ENCODE peak calls at places on chromosomes 12 and 14, in nine cellular contexts. N is RWPE1, T is tibial artery, R is adrenal gland, K is pancreas, A is PC-3, I is neural crest cell, Z is fibroblast of mammary gland, E is WERI-Rb-1. U is an unnamed sample.

GRCh38 chr14:36662543-36663403 is 1.1 kb downstream of the PAX9 start:
- DNase-seq in N (peak), T (peak), R (no peak), K (no peak), A (peak), I (no peak), Z (peak), E (no peak), U (no peak)

GRCh38 chr12:80936642-80937390 is 918 bp downstream of the LIN7A start:
- DNase-seq in N (no peak), T (peak), R (peak), K (peak), A (peak), I (peak), Z (peak), E (peak), U (peak)

GRCh38 chr12:25546318-25546717 is 6.8 kb downstream of the LMNTD1 start:
- DNase-seq in N (no peak), T (no peak), R (no peak), K (no peak), A (no peak), I (no peak), Z (peak), E (no peak), U (no peak)

GRCh38 chr12:31034372-31034771 is 39.3 kb upstream of the DDX11 start:
- DNase-seq in N (no peak), T (no peak), R (no peak), K (no peak), A (no peak), I (no peak), Z (no peak), E (no peak), U (no peak)

GRCh38 chr12:41709012-41709411 is 435.7 kb downstream of the GXYLT1 start:
- DNase-seq in N (no peak), T (no peak), R (no peak), K (no peak), A (no peak), I (no peak), Z (no peak), E (no peak), U (no peak)

GRCh38 chr12:8817856-8818255 is 4.6 kb upstream of the A2ML1 start:
- DNase-seq in N (no peak), T (no peak), R (no peak), K (no peak), A (no peak), I (no peak), Z (no peak), E (no peak), U (no peak)

GRCh38 chr12:59023861-59024424 is 103.6 kb upstream of the LRIG3 start:
- DNase-seq in N (no peak), T (no peak), R (no peak), K (no peak), A (no peak), I (no peak), Z (peak), E (no peak), U (no peak)

GRCh38 chr14:104359301-104359968 is 220.1 kb upstream of the C14orf180 start:
- DNase-seq in N (no peak), T (peak), R (peak), K (no peak), A (no peak), I (no peak), Z (no peak), E (peak), U (no peak)

GRCh38 chr12:121423682-121424631 is 24.0 kb downstream of the RNF34 start:
- DNase-seq in N (no peak), T (no peak), R (no peak), K (no peak), A (no peak), I (no peak), Z (no peak), E (no peak), U (no peak)

GRCh38 chr14:34088918-34089317 is 138.0 kb upstream of the EGLN3 start:
- DNase-seq in N (no peak), T (no peak), R (no peak), K (no peak), A (no peak), I (no peak), Z (no peak), E (no peak), U (no peak)

GRCh38 chr12:4145990-4146859 is 127.3 kb upstream of the CCND2 start:
- DNase-seq in N (no peak), T (no peak), R (no peak), K (no peak), A (no peak), I (no peak), Z (peak), E (no peak), U (no peak)

GRCh38 chr12:109156586-109156985 is 40.2 kb downstream of the ACACB start:
- DNase-seq in N (no peak), T (no peak), R (peak), K (no peak), A (no peak), I (no peak), Z (no peak), E (no peak), U (no peak)

GRCh38 chr12:127165567-127166392 is 1101.2 kb upstream of the TMEM132C start:
- DNase-seq in N (peak), T (peak), R (peak), K (peak), A (peak), I (peak), Z (peak), E (peak), U (peak)

GRCh38 chr12:91272456-91273063 is 89.9 kb upstream of the DCN start:
- DNase-seq in N (no peak), T (peak), R (peak), K (no peak), A (no peak), I (no peak), Z (peak), E (no peak), U (peak)

GRCh38 chr12:123655420-123655819 is 15.5 kb upstream of the TCTN2 start:
- DNase-seq in N (no peak), T (no peak), R (no peak), K (no peak), A (no peak), I (no peak), Z (no peak), E (no peak), U (no peak)

GRCh38 chr14:55383039-55383438 is 28.6 kb downstream of the ATG14 start:
- DNase-seq in N (no peak), T (peak), R (no peak), K (no peak), A (no peak), I (no peak), Z (peak), E (no peak), U (peak)

GRCh38 chr12:131830335-131831020 is 2.3 kb downstream of the MMP17 start:
- DNase-seq in N (peak), T (peak), R (peak), K (peak), A (peak), I (peak), Z (peak), E (peak), U (peak)

GRCh38 chr12:1573960-1574862 is 20.2 kb downstream of the FBXL14 start:
- DNase-seq in N (no peak), T (no peak), R (no peak), K (no peak), A (no peak), I (no peak), Z (peak), E (no peak), U (no peak)

GRCh38 chr12:42725839-42726238 is 136.3 kb upstream of the PRICKLE1 start:
- DNase-seq in N (no peak), T (no peak), R (no peak), K (no peak), A (peak), I (no peak), Z (peak), E (no peak), U (peak)

GRCh38 chr12:57752668-57753000 is 524 bp upstream of the CDK4 start:
- DNase-seq in N (no peak), T (no peak), R (no peak), K (no peak), A (no peak), I (no peak), Z (no peak), E (no peak), U (no peak)

GRCh38 chr14:21068521-21069387 is 1.4 kb upstream of the ARHGEF40 start:
- DNase-seq in N (peak), T (peak), R (peak), K (peak), A (peak), I (peak), Z (peak), E (peak), U (peak)

GRCh38 chr12:39240573-39240972 is 202.3 kb downstream of the KIF21A start:
- DNase-seq in N (no peak), T (no peak), R (no peak), K (no peak), A (no peak), I (no peak), Z (no peak), E (no peak), U (no peak)

GRCh38 chr12:6182279-6182898 is 17.8 kb upstream of the CD9 start:
- DNase-seq in N (peak), T (peak), R (peak), K (peak), A (peak), I (peak), Z (peak), E (no peak), U (peak)

GRCh38 chr12:5984873-5985272 is 39.8 kb upstream of the ANO2 start:
- DNase-seq in N (no peak), T (no peak), R (no peak), K (no peak), A (no peak), I (no peak), Z (no peak), E (no peak), U (no peak)

GRCh38 chr14:54453252-54453651 is 12.1 kb upstream of the CNIH1 start:
- DNase-seq in N (peak), T (no peak), R (no peak), K (no peak), A (no peak), I (no peak), Z (no peak), E (no peak), U (no peak)

GRCh38 chr14:67359319-67359774 is 257 bp downstream of the ATP6V1D start:
- DNase-seq in N (peak), T (no peak), R (peak), K (no peak), A (peak), I (no peak), Z (peak), E (peak), U (peak)

GRCh38 chr12:122960193-122960569 is 6.1 kb downstream of the ABCB9 start:
- DNase-seq in N (no peak), T (no peak), R (no peak), K (no peak), A (no peak), I (no peak), Z (no peak), E (no peak), U (no peak)

GRCh38 chr14:58626441-58626840 is 11.3 kb upstream of the DACT1 start:
- DNase-seq in N (no peak), T (no peak), R (no peak), K (no peak), A (peak), I (no peak), Z (peak), E (no peak), U (no peak)

GRCh38 chr12:131375972-131376345 is 334.9 kb upstream of the SFSWAP start:
- DNase-seq in N (no peak), T (no peak), R (no peak), K (no peak), A (no peak), I (no peak), Z (no peak), E (no peak), U (no peak)

GRCh38 chr12:10771132-10771733 is 31.2 kb downstream of the TAS2R7 start:
- DNase-seq in N (peak), T (no peak), R (no peak), K (no peak), A (peak), I (no peak), Z (peak), E (no peak), U (peak)

GRCh38 chr14:76647699-76648298 is 113.5 kb upstream of the VASH1 start:
- DNase-seq in N (peak), T (no peak), R (peak), K (no peak), A (peak), I (peak), Z (peak), E (peak), U (peak)

GRCh38 chr14:49642163-49642562 is 7.1 kb upstream of the DNAAF2 start:
- DNase-seq in N (no peak), T (no peak), R (no peak), K (no peak), A (no peak), I (no peak), Z (no peak), E (no peak), U (no peak)
- TF ChIP-seq CTCF in N (no peak), T (no peak), R (no peak), K (no peak), A (no peak), I (no peak), Z (no peak), E (no peak), U (no peak)

DNA sequence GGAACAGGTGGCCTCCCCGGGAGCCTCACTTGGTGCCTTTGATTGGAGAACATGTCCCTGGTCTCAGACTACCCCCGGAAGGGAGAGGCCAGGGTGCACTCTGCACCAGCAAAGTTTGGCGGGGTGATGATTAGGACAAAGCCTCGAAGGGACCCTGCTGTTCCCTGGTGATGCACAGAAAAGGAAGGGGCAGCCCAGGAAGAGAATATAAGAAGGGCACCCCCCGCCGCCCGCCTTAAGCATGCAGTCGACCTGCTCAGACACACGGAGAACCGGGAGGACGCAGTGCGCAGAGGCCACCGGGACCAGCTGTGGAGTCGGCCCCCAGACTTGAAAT is 6.9 kb downstream of the SCARB1 start:
- DNase-seq in N (no peak), T (no peak), R (no peak), K (no peak), A (no peak), I (no peak), Z (no peak), E (no peak), U (no peak)
- TF ChIP-seq CTCF in N (no peak), T (no peak), R (no peak), K (no peak), A (no peak), I (no peak), Z (no peak), E (no peak), U (no peak)

DNA sequence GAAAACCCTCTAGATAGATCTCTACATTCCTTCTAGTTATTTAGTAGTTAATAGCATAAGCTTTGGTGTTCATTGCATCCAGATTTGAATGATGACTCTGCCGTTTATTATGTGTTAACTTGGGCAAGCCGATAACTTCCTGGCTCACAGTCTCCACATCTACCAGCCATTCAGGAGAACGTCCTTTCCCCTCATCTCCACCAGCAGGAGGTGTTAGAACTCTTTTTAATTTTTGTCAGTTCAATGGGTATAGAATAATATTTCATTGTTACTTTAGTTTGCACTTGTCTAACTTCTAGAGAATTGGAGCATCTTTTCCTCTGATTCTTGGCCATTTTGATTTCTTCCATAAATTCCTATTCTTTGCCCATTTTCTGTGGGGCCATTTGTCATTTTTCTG is 30.0 kb upstream of the WSCD2 start:
- DNase-seq in N (no peak), T (no peak), R (no peak), K (no peak), A (peak), I (no peak), Z (no peak), E (no peak), U (no peak)
- TF ChIP-seq CTCF in N (no peak), T (peak), R (no peak), K (no peak), A (peak), I (peak), Z (no peak), E (peak), U (no peak)

DNA sequence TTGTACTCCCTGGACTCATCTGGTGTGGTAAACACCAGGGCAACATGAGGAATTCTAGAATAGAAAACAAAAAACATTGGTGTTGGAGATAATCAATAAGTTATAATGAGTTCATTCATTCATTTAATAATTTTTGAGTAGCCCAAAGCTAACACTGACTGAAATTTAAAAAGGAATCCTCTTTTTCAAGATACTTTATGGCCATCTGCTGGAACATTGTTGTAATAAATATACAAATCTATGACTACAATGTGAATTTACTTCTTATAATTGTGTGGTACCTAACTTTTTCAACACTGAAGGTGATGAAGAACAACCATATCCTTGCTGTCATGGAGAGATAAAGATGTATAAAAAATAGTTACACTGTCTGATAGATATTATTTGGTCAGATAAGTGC is 687.3 kb upstream of the MIS18BP1 start:
- DNase-seq in N (no peak), T (no peak), R (no peak), K (no peak), A (peak), I (no peak), Z (no peak), E (no peak), U (no peak)
- TF ChIP-seq CTCF in N (no peak), T (no peak), R (no peak), K (no peak), A (peak), I (no peak), Z (no peak), E (no peak), U (no peak)

GRCh38 chr12:54688309-54689033 is 40.3 kb upstream of the DCD start:
- DNase-seq in N (no peak), T (no peak), R (no peak), K (no peak), A (no peak), I (no peak), Z (no peak), E (no peak), U (no peak)

GRCh38 chr12:54684636-54685630 is 36.8 kb upstream of the DCD start:
- DNase-seq in N (no peak), T (no peak), R (no peak), K (peak), A (no peak), I (no peak), Z (no peak), E (no peak), U (no peak)

GRCh38 chr12:54689034-54689372 is 40.8 kb upstream of the DCD start:
- DNase-seq in N (no peak), T (no peak), R (no peak), K (no peak), A (no peak), I (no peak), Z (no peak), E (no peak), U (no peak)

GRCh38 chr12:54692353-54692752 is 44.2 kb upstream of the DCD start:
- DNase-seq in N (no peak), T (no peak), R (no peak), K (no peak), A (no peak), I (no peak), Z (no peak), E (no peak), U (no peak)

GRCh38 chr12:54689984-54690383 is 41.8 kb upstream of the DCD start:
- DNase-seq in N (no peak), T (no peak), R (no peak), K (no peak), A (peak), I (no peak), Z (peak), E (no peak), U (no peak)
- TF ChIP-seq CTCF in N (no peak), T (no peak), R (no peak), K (no peak), A (peak), I (peak), Z (peak), E (peak), U (peak)

GRCh38 chr14:96309128-96309906 is 53.3 kb downstream of the BDKRB1 start:
- DNase-seq in N (no peak), T (no peak), R (no peak), K (no peak), A (no peak), I (no peak), Z (no peak), E (no peak), U (no peak)

GRCh38 chr14:96307434-96307833 is 51.4 kb downstream of the BDKRB1 start:
- DNase-seq in N (no peak), T (no peak), R (no peak), K (no peak), A (peak), I (no peak), Z (no peak), E (no peak), U (no peak)

GRCh38 chr14:96303981-96304380 is 48.0 kb downstream of the BDKRB1 start:
- DNase-seq in N (no peak), T (no peak), R (no peak), K (no peak), A (no peak), I (no peak), Z (peak), E (no peak), U (peak)

GRCh38 chr14:96304956-96305355 is 48.9 kb downstream of the BDKRB1 start:
- DNase-seq in N (peak), T (no peak), R (no peak), K (no peak), A (peak), I (peak), Z (no peak), E (peak), U (no peak)

DNA sequence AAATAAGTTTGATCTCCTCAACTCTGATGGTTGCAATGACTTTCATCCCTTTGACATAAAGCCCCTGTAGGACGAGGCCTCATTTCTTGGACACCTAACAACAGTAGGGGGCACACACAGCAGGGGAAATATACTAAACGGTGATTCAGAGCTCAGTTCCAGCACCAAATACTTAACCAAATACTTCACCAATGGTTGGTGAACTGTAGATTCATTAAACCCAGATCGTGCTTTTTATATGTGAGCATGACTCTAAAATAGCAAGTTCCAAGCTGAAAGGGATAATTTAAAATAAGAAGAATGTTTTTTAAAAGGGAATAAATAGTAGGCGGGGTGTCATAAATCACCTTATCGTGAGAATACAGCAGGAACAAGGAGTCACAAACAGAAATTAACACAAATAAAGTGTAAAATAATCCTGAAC is 53.2 kb downstream of the ATG2B start:
- DNase-seq in N (no peak), T (no peak), R (no peak), K (no peak), A (no peak), I (no peak), Z (peak), E (peak), U (no peak)
- TF ChIP-seq CTCF in N (no peak), T (no peak), R (no peak), K (no peak), A (peak), I (no peak), Z (no peak), E (no peak), U (peak)

DNA sequence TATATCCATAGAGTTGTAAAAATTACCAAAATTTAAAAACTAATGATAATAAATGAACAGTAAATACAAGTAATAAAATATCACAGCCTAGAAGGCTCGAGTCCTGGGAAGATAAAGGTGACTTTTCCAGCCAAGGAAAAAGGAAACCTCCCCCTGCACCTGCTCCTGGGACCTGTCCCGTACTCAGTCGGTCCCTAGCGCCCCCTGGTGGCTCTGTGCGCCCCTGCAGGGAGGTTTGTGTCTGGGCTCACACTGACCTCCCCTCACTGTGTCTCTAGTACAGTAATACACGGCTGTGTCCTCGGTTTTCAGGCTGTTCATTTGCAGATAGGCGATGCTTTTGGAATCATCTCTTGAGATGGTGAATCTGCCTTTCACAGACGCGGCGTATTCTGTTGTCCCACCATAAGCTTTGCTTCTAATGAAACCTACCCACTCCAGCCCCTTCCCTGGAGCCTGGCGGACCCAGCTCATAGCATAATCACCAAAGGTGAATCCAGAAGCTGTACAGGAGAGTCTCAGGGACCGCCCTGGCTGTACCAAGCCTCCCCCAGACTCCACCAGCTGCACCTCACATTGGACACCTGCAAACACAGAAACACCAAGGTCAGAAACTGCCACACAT is 1030.4 kb downstream of the TMEM121 start:
- DNase-seq in N (peak), T (no peak), R (peak), K (peak), A (peak), I (no peak), Z (no peak), E (peak), U (no peak)
- TF ChIP-seq CTCF in N (peak), T (no peak), R (peak), K (peak), A (peak), I (peak), Z (peak), E (peak), U (peak)

GRCh38 chr12:113889076-113889475 is 77.0 kb downstream of the RBM19 start:
- DNase-seq in N (no peak), T (no peak), R (no peak), K (no peak), A (no peak), I (no peak), Z (peak), E (no peak), U (peak)
- TF ChIP-seq CTCF in N (no peak), T (no peak), R (no peak), K (no peak), A (no peak), I (no peak), Z (no peak), E (peak), U (peak)